ENCODE peak calls at places on chromosomes 5 and 9, in four cellular contexts. V, Q, W and L are unnamed samples.

GRCh38 chr5:166369326-166369725 is 1922.1 kb upstream of the WWC1 start:
- DNase-seq in Q (no peak), V (no peak), W (no peak), L (no peak)

GRCh38 chr9:24931894-24932293 is 386.2 kb upstream of the IZUMO3 start:
- DNase-seq in Q (no peak), V (no peak), W (no peak), L (no peak)

GRCh38 chr5:134575316-134575715 is 49.8 kb downstream of the JADE2 start:
- DNase-seq in W (no peak), Q (no peak), V (no peak), L (no peak)

GRCh38 chr9:88342246-88342645 is 46.0 kb upstream of the SPIN1 start:
- DNase-seq in Q (no peak), W (peak), V (peak), L (no peak)

GRCh38 chr5:127934791-127935256 is 148.7 kb upstream of the SLC12A2 start:
- DNase-seq in Q (no peak), V (peak), W (peak), L (peak)

GRCh38 chr9:69120380-69121154 is 53.5 kb upstream of the TJP2 start:
- DNase-seq in W (no peak), V (no peak), Q (no peak), L (no peak)

GRCh38 chr5:112417931-112418358 is 1.1 kb downstream of the EPB41L4A start:
- DNase-seq in W (peak), V (no peak), Q (peak), L (no peak)

GRCh38 chr9:17137576-17137975 is 2.7 kb downstream of the CNTLN start:
- DNase-seq in V (peak), W (peak), Q (no peak), L (no peak)

GRCh38 chr5:128782446-128782845 is 182.8 kb upstream of the SLC27A6 start:
- DNase-seq in V (peak), Q (no peak), W (peak), L (no peak)

GRCh38 chr5:143812085-143812705 is at the start of gene HMHB1:
- DNase-seq in W (no peak), Q (no peak), V (no peak), L (no peak)

GRCh38 chr9:35367451-35367850 is 122.5 kb upstream of the RUSC2 start:
- DNase-seq in Q (no peak), V (peak), W (peak), L (peak)

GRCh38 chr5:134649163-134649916 is 755 bp downstream of the SEC24A start:
- DNase-seq in W (peak), Q (no peak), V (no peak), L (no peak)

GRCh38 chr5:78621269-78621871 is 27.2 kb downstream of the LHFPL2 start:
- DNase-seq in Q (no peak), W (peak), V (peak), L (no peak)

GRCh38 chr5:76475358-76475757 is 72.3 kb downstream of the IQGAP2 start:
- DNase-seq in V (no peak), W (no peak), Q (no peak), L (no peak)

GRCh38 chr5:64502181-64502580 is 3.6 kb upstream of the RGS7BP start:
- DNase-seq in Q (peak), V (no peak), W (no peak), L (no peak)

GRCh38 chr5:76604838-76605237 is 18.4 kb downstream of the F2RL2 start:
- DNase-seq in Q (no peak), V (peak), W (peak), L (no peak)

GRCh38 chr5:135724475-135725065 is 109.9 kb upstream of the SLC25A48 start:
- DNase-seq in W (no peak), V (no peak), Q (no peak), L (no peak)

GRCh38 chr9:115115117-115115880 is 2.7 kb downstream of the TNC start:
- DNase-seq in W (no peak), V (no peak), Q (no peak), L (no peak)

GRCh38 chr5:124979174-124979573 is 232.7 kb upstream of the ZNF608 start:
- DNase-seq in Q (peak), W (peak), V (no peak), L (no peak)

GRCh38 chr5:36692791-36693763 is 86.7 kb downstream of the SLC1A3 start:
- DNase-seq in Q (peak), V (peak), W (peak), L (no peak)

GRCh38 chr9:71364196-71364955 is 243.0 kb upstream of the TRPM3 start:
- DNase-seq in W (no peak), V (peak), Q (no peak), L (no peak)

GRCh38 chr5:72288923-72289322 is 31.1 kb downstream of the MRPS27 start:
- DNase-seq in V (no peak), W (no peak), Q (peak), L (no peak)

GRCh38 chr9:93819905-93820304 is 135.2 kb downstream of the BARX1 start:
- DNase-seq in V (no peak), W (no peak), Q (no peak), L (no peak)

GRCh38 chr9:84966876-84967830 is 297.6 kb downstream of the NTRK2 start:
- DNase-seq in Q (peak), V (no peak), W (no peak), L (no peak)

GRCh38 chr5:151092750-151093149 is 11.9 kb upstream of the TNIP1 start:
- DNase-seq in Q (no peak), W (peak), V (peak), L (no peak)

GRCh38 chr5:116237917-116238502 is 153.2 kb downstream of the COMMD10 start:
- DNase-seq in W (no peak), Q (no peak), V (peak), L (no peak)

GRCh38 chr9:114804504-114804903 is 1.3 kb downstream of the TNFSF15 start:
- DNase-seq in Q (no peak), W (peak), V (peak), L (peak)

GRCh38 chr9:133575673-133576590 is 33.3 kb downstream of the FAM163B start:
- DNase-seq in W (no peak), Q (no peak), V (no peak), L (no peak)

DNA sequence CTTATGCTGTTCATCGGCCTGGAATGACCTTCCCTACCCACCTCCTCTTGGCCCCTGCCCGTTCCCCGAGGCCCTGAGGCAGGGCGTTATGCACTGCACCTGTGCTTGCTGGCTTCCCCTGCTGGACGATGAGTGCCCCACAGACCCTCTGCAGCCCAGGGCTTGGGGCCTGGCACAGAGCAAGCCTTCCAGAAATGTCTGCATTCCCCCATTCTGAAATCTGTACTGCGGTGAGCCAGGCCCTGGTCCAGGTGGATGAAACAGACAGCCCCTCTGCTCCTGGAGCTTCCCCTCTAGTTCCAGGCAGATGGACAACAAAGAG is 35.0 kb downstream of the UNC5A start:
- DNase-seq in W (no peak), Q (no peak), V (no peak), L (no peak)
- H3K4me3 ChIP-seq in W (no peak), Q (no peak), V (no peak), L (no peak)

DNA sequence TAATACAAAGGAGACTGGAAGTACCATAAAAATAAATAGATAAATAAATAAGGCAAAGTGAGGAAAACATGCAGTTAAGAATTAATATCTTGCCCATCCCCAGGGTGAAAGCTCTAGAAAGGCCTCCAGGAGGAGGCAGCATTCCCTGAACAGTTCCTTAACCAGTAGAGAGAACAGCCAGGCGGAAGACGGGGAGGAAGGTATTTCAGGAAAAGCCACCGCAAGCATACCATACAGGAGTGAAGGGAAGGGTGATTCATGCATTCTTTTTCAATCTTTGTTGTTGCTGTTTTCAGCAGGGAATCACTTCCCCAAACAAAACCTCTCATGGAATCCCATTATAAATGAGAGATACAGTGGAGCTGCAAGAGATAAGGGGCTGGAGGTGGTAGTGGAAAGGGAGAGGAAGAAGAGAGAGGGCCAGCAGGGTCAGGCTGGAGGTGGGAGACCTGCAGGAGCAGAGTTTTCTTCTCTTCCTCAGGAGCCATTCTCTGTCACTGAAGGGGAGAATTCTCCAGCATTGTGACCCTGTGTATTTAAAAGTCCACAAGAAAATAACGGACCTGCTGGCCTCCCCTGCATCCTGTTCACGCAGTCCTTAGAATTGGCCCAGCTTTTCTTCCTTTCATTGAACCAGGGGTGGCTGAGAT is 256.0 kb downstream of the FAM114A2 start:
- DNase-seq in W (no peak), Q (peak), V (peak), L (no peak)
- TF ChIP-seq CTCF in W (no peak), Q (no peak), V (peak), L (no peak)

GRCh38 chr9:99868845-99869244 is 37.6 kb upstream of the STX17 start:
- DNase-seq in W (no peak), Q (no peak), V (no peak), L (no peak)

GRCh38 chr9:99867536-99867935 is 38.9 kb upstream of the STX17 start:
- DNase-seq in Q (no peak), W (no peak), V (peak), L (no peak)

GRCh38 chr9:99863955-99864354 is 42.3 kb downstream of the NR4A3 start:
- DNase-seq in W (no peak), V (no peak), Q (no peak), L (no peak)

GRCh38 chr9:99867968-99868367 is 38.5 kb upstream of the STX17 start:
- DNase-seq in V (no peak), W (no peak), Q (no peak), L (no peak)

GRCh38 chr9:99866398-99866797 is 40.1 kb upstream of the STX17 start:
- DNase-seq in V (no peak), Q (no peak), W (no peak), L (no peak)
- H3K4me3 ChIP-seq in V (no peak), Q (no peak), W (no peak), L (no peak)

GRCh38 chr5:149012350-149012749 is 50.5 kb downstream of the SH3TC2 start:
- DNase-seq in V (no peak), W (no peak), Q (no peak), L (no peak)
- TF ChIP-seq CTCF in V (no peak), W (no peak), Q (no peak), L (no peak)

GRCh38 chr9:89468271-89468960 is 29.5 kb downstream of the SEMA4D start:
- DNase-seq in W (no peak), Q (no peak), V (no peak), L (no peak)

GRCh38 chr9:89466451-89467277 is 31.2 kb downstream of the SEMA4D start:
- DNase-seq in Q (no peak), W (no peak), V (no peak), L (no peak)

GRCh38 chr9:89470239-89470638 is 27.7 kb downstream of the SEMA4D start:
- DNase-seq in W (no peak), Q (no peak), V (no peak), L (no peak)

GRCh38 chr9:89467278-89467625 is 30.7 kb downstream of the SEMA4D start:
- DNase-seq in V (no peak), W (no peak), Q (no peak), L (no peak)

DNA sequence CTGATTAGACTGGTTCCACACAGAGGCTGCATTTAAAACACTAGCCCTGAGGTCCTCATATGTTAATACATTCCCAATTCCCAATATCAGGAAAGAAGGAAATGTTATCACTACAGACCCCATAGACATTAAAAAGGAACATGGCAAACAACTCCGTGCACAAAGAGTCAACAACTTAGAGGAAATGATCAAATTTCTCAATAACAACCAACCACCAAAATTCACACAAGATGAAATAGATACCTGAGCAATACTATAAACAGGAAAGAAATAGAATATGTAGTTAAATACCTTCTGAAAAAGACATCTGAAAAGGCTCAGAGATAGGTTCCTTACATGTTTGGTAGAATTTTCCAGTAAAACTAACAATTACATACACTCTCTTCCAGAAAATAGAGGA is 28.9 kb downstream of the SEMA4D start:
- DNase-seq in Q (no peak), V (no peak), W (no peak), L (no peak)
- H3K4me3 ChIP-seq in Q (no peak), V (no peak), W (no peak), L (no peak)

DNA sequence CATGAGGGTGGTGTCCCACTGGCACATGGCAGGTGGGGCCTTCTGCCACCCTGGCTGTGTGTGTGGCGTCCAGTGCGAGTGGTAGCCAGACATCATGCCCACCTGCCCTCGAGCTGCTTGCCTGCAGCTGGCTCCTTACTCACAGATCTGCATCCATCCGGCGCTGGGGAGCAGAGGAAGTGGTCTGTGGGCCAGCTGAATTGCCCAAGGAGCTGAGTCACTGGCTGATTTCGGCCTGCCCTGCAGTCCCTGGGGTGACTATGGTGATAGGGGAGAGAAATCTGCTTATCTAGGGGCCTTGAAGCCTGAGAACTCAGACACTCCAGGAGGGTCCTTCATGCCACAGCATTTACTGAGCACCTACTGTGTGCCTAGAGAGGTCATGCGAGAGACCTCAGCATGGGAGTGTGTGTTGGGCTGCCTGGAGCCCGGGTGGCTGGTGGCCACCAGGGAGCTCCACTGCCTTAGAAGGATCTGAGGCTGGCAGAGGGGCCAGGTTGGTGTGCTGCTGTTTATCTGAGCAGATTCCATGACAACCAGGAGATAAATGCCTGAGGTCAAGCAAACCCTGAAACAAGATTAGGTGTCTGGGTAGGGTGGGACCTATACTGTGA is 57.1 kb downstream of the SLC22A5 start:
- DNase-seq in W (peak), V (peak), Q (no peak), L (no peak)
- TF ChIP-seq CTCF in W (peak), V (peak), Q (peak), L (peak)